ENCODE peak calls at places on chromosome 5, in eight cellular contexts. One of them, this sample, is unnamed.

GRCh38 chr5:93162201-93162654 is 418.8 kb downstream of the NR2F1-AS1 start:
- DNase-seq in AG10803: peak
- DNase-seq in stimulated activated CD4-positive, alpha-beta T cell treated with anti-CD3 and anti-CD28 coated beads, TNF-alpha, amount 100 ng/mL, for 48 hours: no peak
- DNase-seq in HFFc6: peak
- DNase-seq in stimulated activated effector memory CD8-positive, alpha-beta T cell treated with anti-CD3 and anti-CD28 coated beads, Interleukin-12 subunit alpha, Interleukin-12 subunit beta, amount 100 ng/mL, for 72 hours: no peak
- DNase-seq in ecto neural progenitor cell: peak
- DNase-seq in sigmoid colon: no peak
- DNase-seq in Daoy: peak
- DNase-seq in this sample: no peak

GRCh38 chr5:173458819-173459218 is 130.6 kb upstream of the STC2 start:
- DNase-seq in AG10803: peak
- DNase-seq in stimulated activated CD4-positive, alpha-beta T cell treated with anti-CD3 and anti-CD28 coated beads, TNF-alpha, amount 100 ng/mL, for 48 hours: no peak
- DNase-seq in HFFc6: peak
- DNase-seq in stimulated activated effector memory CD8-positive, alpha-beta T cell treated with anti-CD3 and anti-CD28 coated beads, Interleukin-12 subunit alpha, Interleukin-12 subunit beta, amount 100 ng/mL, for 72 hours: no peak
- DNase-seq in ecto neural progenitor cell: no peak
- DNase-seq in sigmoid colon: no peak
- DNase-seq in Daoy: no peak
- DNase-seq in this sample: no peak

GRCh38 chr5:145014109-145014508 is 821.0 kb downstream of the PRELID2 start:
- DNase-seq in AG10803: no peak
- DNase-seq in stimulated activated CD4-positive, alpha-beta T cell treated with anti-CD3 and anti-CD28 coated beads, TNF-alpha, amount 100 ng/mL, for 48 hours: no peak
- DNase-seq in HFFc6: no peak
- DNase-seq in stimulated activated effector memory CD8-positive, alpha-beta T cell treated with anti-CD3 and anti-CD28 coated beads, Interleukin-12 subunit alpha, Interleukin-12 subunit beta, amount 100 ng/mL, for 72 hours: no peak
- DNase-seq in ecto neural progenitor cell: no peak
- DNase-seq in sigmoid colon: no peak
- DNase-seq in Daoy: no peak
- DNase-seq in this sample: no peak

GRCh38 chr5:55923177-55923872 is 71.4 kb downstream of the IL6ST start:
- DNase-seq in AG10803: no peak
- DNase-seq in stimulated activated CD4-positive, alpha-beta T cell treated with anti-CD3 and anti-CD28 coated beads, TNF-alpha, amount 100 ng/mL, for 48 hours: no peak
- DNase-seq in HFFc6: no peak
- DNase-seq in stimulated activated effector memory CD8-positive, alpha-beta T cell treated with anti-CD3 and anti-CD28 coated beads, Interleukin-12 subunit alpha, Interleukin-12 subunit beta, amount 100 ng/mL, for 72 hours: no peak
- DNase-seq in ecto neural progenitor cell: no peak
- DNase-seq in sigmoid colon: no peak
- DNase-seq in Daoy: peak
- DNase-seq in this sample: no peak

GRCh38 chr5:108747111-108748009 is at the start of gene FER:
- DNase-seq in AG10803: peak
- DNase-seq in stimulated activated CD4-positive, alpha-beta T cell treated with anti-CD3 and anti-CD28 coated beads, TNF-alpha, amount 100 ng/mL, for 48 hours: no peak
- DNase-seq in HFFc6: peak
- DNase-seq in stimulated activated effector memory CD8-positive, alpha-beta T cell treated with anti-CD3 and anti-CD28 coated beads, Interleukin-12 subunit alpha, Interleukin-12 subunit beta, amount 100 ng/mL, for 72 hours: peak
- DNase-seq in ecto neural progenitor cell: no peak
- DNase-seq in sigmoid colon: no peak
- DNase-seq in Daoy: peak
- DNase-seq in this sample: no peak

GRCh38 chr5:163730206-163730782 is 224.9 kb downstream of the MAT2B start:
- DNase-seq in AG10803: no peak
- DNase-seq in stimulated activated CD4-positive, alpha-beta T cell treated with anti-CD3 and anti-CD28 coated beads, TNF-alpha, amount 100 ng/mL, for 48 hours: no peak
- DNase-seq in HFFc6: no peak
- DNase-seq in stimulated activated effector memory CD8-positive, alpha-beta T cell treated with anti-CD3 and anti-CD28 coated beads, Interleukin-12 subunit alpha, Interleukin-12 subunit beta, amount 100 ng/mL, for 72 hours: no peak
- DNase-seq in ecto neural progenitor cell: no peak
- DNase-seq in sigmoid colon: no peak
- DNase-seq in Daoy: no peak
- DNase-seq in this sample: no peak

GRCh38 chr5:74017112-74017511 is 391.1 kb downstream of the ARHGEF28 start:
- DNase-seq in AG10803: no peak
- DNase-seq in stimulated activated CD4-positive, alpha-beta T cell treated with anti-CD3 and anti-CD28 coated beads, TNF-alpha, amount 100 ng/mL, for 48 hours: no peak
- DNase-seq in HFFc6: peak
- DNase-seq in stimulated activated effector memory CD8-positive, alpha-beta T cell treated with anti-CD3 and anti-CD28 coated beads, Interleukin-12 subunit alpha, Interleukin-12 subunit beta, amount 100 ng/mL, for 72 hours: no peak
- DNase-seq in ecto neural progenitor cell: no peak
- DNase-seq in sigmoid colon: no peak
- DNase-seq in Daoy: peak
- DNase-seq in this sample: no peak

GRCh38 chr5:40386293-40386692 is 293.4 kb upstream of the PTGER4 start:
- DNase-seq in AG10803: peak
- DNase-seq in stimulated activated CD4-positive, alpha-beta T cell treated with anti-CD3 and anti-CD28 coated beads, TNF-alpha, amount 100 ng/mL, for 48 hours: no peak
- DNase-seq in HFFc6: no peak
- DNase-seq in stimulated activated effector memory CD8-positive, alpha-beta T cell treated with anti-CD3 and anti-CD28 coated beads, Interleukin-12 subunit alpha, Interleukin-12 subunit beta, amount 100 ng/mL, for 72 hours: no peak
- DNase-seq in ecto neural progenitor cell: no peak
- DNase-seq in sigmoid colon: no peak
- DNase-seq in Daoy: peak
- DNase-seq in this sample: no peak

GRCh38 chr5:30667293-30667692 is 526.2 kb upstream of the CDH6 start:
- DNase-seq in AG10803: no peak
- DNase-seq in stimulated activated CD4-positive, alpha-beta T cell treated with anti-CD3 and anti-CD28 coated beads, TNF-alpha, amount 100 ng/mL, for 48 hours: no peak
- DNase-seq in HFFc6: no peak
- DNase-seq in stimulated activated effector memory CD8-positive, alpha-beta T cell treated with anti-CD3 and anti-CD28 coated beads, Interleukin-12 subunit alpha, Interleukin-12 subunit beta, amount 100 ng/mL, for 72 hours: no peak
- DNase-seq in ecto neural progenitor cell: no peak
- DNase-seq in sigmoid colon: no peak
- DNase-seq in Daoy: no peak
- DNase-seq in this sample: no peak

GRCh38 chr5:103744159-103744558 is 181.6 kb upstream of the NUDT12 start:
- DNase-seq in AG10803: peak
- DNase-seq in stimulated activated CD4-positive, alpha-beta T cell treated with anti-CD3 and anti-CD28 coated beads, TNF-alpha, amount 100 ng/mL, for 48 hours: no peak
- DNase-seq in HFFc6: no peak
- DNase-seq in stimulated activated effector memory CD8-positive, alpha-beta T cell treated with anti-CD3 and anti-CD28 coated beads, Interleukin-12 subunit alpha, Interleukin-12 subunit beta, amount 100 ng/mL, for 72 hours: no peak
- DNase-seq in ecto neural progenitor cell: no peak
- DNase-seq in sigmoid colon: no peak
- DNase-seq in Daoy: peak
- DNase-seq in this sample: no peak

GRCh38 chr5:132417461-132417860 is 48.0 kb downstream of the SLC22A5 start:
- DNase-seq in AG10803: no peak
- DNase-seq in stimulated activated CD4-positive, alpha-beta T cell treated with anti-CD3 and anti-CD28 coated beads, TNF-alpha, amount 100 ng/mL, for 48 hours: no peak
- DNase-seq in HFFc6: no peak
- DNase-seq in stimulated activated effector memory CD8-positive, alpha-beta T cell treated with anti-CD3 and anti-CD28 coated beads, Interleukin-12 subunit alpha, Interleukin-12 subunit beta, amount 100 ng/mL, for 72 hours: no peak
- DNase-seq in ecto neural progenitor cell: no peak
- DNase-seq in sigmoid colon: no peak
- DNase-seq in Daoy: no peak
- DNase-seq in this sample: no peak

GRCh38 chr5:66459728-66460127 is 136.5 kb upstream of the MAST4 start:
- DNase-seq in AG10803: no peak
- DNase-seq in stimulated activated CD4-positive, alpha-beta T cell treated with anti-CD3 and anti-CD28 coated beads, TNF-alpha, amount 100 ng/mL, for 48 hours: no peak
- DNase-seq in HFFc6: no peak
- DNase-seq in stimulated activated effector memory CD8-positive, alpha-beta T cell treated with anti-CD3 and anti-CD28 coated beads, Interleukin-12 subunit alpha, Interleukin-12 subunit beta, amount 100 ng/mL, for 72 hours: no peak
- DNase-seq in ecto neural progenitor cell: no peak
- DNase-seq in sigmoid colon: no peak
- DNase-seq in Daoy: no peak
- DNase-seq in this sample: no peak

GRCh38 chr5:79133121-79133656 is 21.6 kb downstream of the BHMT start:
- DNase-seq in AG10803: peak
- DNase-seq in stimulated activated CD4-positive, alpha-beta T cell treated with anti-CD3 and anti-CD28 coated beads, TNF-alpha, amount 100 ng/mL, for 48 hours: no peak
- DNase-seq in HFFc6: peak
- DNase-seq in stimulated activated effector memory CD8-positive, alpha-beta T cell treated with anti-CD3 and anti-CD28 coated beads, Interleukin-12 subunit alpha, Interleukin-12 subunit beta, amount 100 ng/mL, for 72 hours: no peak
- DNase-seq in ecto neural progenitor cell: no peak
- DNase-seq in sigmoid colon: no peak
- DNase-seq in Daoy: no peak
- DNase-seq in this sample: no peak

GRCh38 chr5:143261748-143262392 is 141.6 kb downstream of the NR3C1 start:
- DNase-seq in AG10803: peak
- DNase-seq in stimulated activated CD4-positive, alpha-beta T cell treated with anti-CD3 and anti-CD28 coated beads, TNF-alpha, amount 100 ng/mL, for 48 hours: peak
- DNase-seq in HFFc6: peak
- DNase-seq in stimulated activated effector memory CD8-positive, alpha-beta T cell treated with anti-CD3 and anti-CD28 coated beads, Interleukin-12 subunit alpha, Interleukin-12 subunit beta, amount 100 ng/mL, for 72 hours: no peak
- DNase-seq in ecto neural progenitor cell: no peak
- DNase-seq in sigmoid colon: no peak
- DNase-seq in Daoy: peak
- DNase-seq in this sample: no peak

GRCh38 chr5:80707645-80708044 is 52.9 kb upstream of the DHFR start:
- DNase-seq in AG10803: peak
- DNase-seq in stimulated activated CD4-positive, alpha-beta T cell treated with anti-CD3 and anti-CD28 coated beads, TNF-alpha, amount 100 ng/mL, for 48 hours: no peak
- DNase-seq in HFFc6: peak
- DNase-seq in stimulated activated effector memory CD8-positive, alpha-beta T cell treated with anti-CD3 and anti-CD28 coated beads, Interleukin-12 subunit alpha, Interleukin-12 subunit beta, amount 100 ng/mL, for 72 hours: no peak
- DNase-seq in ecto neural progenitor cell: no peak
- DNase-seq in sigmoid colon: no peak
- DNase-seq in Daoy: no peak
- DNase-seq in this sample: no peak

GRCh38 chr5:96408276-96408777 is 24.7 kb downstream of the PCSK1 start:
- DNase-seq in AG10803: peak
- DNase-seq in stimulated activated CD4-positive, alpha-beta T cell treated with anti-CD3 and anti-CD28 coated beads, TNF-alpha, amount 100 ng/mL, for 48 hours: no peak
- DNase-seq in HFFc6: no peak
- DNase-seq in stimulated activated effector memory CD8-positive, alpha-beta T cell treated with anti-CD3 and anti-CD28 coated beads, Interleukin-12 subunit alpha, Interleukin-12 subunit beta, amount 100 ng/mL, for 72 hours: no peak
- DNase-seq in ecto neural progenitor cell: no peak
- DNase-seq in sigmoid colon: no peak
- DNase-seq in Daoy: peak
- DNase-seq in this sample: no peak

GRCh38 chr5:73638344-73639095 is 12.5 kb downstream of the ARHGEF28 start:
- DNase-seq in AG10803: peak
- DNase-seq in stimulated activated CD4-positive, alpha-beta T cell treated with anti-CD3 and anti-CD28 coated beads, TNF-alpha, amount 100 ng/mL, for 48 hours: no peak
- DNase-seq in HFFc6: peak
- DNase-seq in stimulated activated effector memory CD8-positive, alpha-beta T cell treated with anti-CD3 and anti-CD28 coated beads, Interleukin-12 subunit alpha, Interleukin-12 subunit beta, amount 100 ng/mL, for 72 hours: no peak
- DNase-seq in ecto neural progenitor cell: no peak
- DNase-seq in sigmoid colon: no peak
- DNase-seq in Daoy: peak
- DNase-seq in this sample: no peak

GRCh38 chr5:170731052-170731451 is 52.5 kb upstream of the GABRP start:
- DNase-seq in AG10803: no peak
- DNase-seq in stimulated activated CD4-positive, alpha-beta T cell treated with anti-CD3 and anti-CD28 coated beads, TNF-alpha, amount 100 ng/mL, for 48 hours: no peak
- DNase-seq in HFFc6: no peak
- DNase-seq in stimulated activated effector memory CD8-positive, alpha-beta T cell treated with anti-CD3 and anti-CD28 coated beads, Interleukin-12 subunit alpha, Interleukin-12 subunit beta, amount 100 ng/mL, for 72 hours: no peak
- DNase-seq in ecto neural progenitor cell: no peak
- DNase-seq in sigmoid colon: no peak
- DNase-seq in Daoy: no peak
- DNase-seq in this sample: no peak

GRCh38 chr5:138445547-138446271 is 6.9 kb downstream of the REEP2 start:
- DNase-seq in AG10803: no peak
- DNase-seq in stimulated activated CD4-positive, alpha-beta T cell treated with anti-CD3 and anti-CD28 coated beads, TNF-alpha, amount 100 ng/mL, for 48 hours: no peak
- DNase-seq in HFFc6: no peak
- DNase-seq in stimulated activated effector memory CD8-positive, alpha-beta T cell treated with anti-CD3 and anti-CD28 coated beads, Interleukin-12 subunit alpha, Interleukin-12 subunit beta, amount 100 ng/mL, for 72 hours: no peak
- DNase-seq in ecto neural progenitor cell: no peak
- DNase-seq in sigmoid colon: no peak
- DNase-seq in Daoy: no peak
- DNase-seq in this sample: no peak

GRCh38 chr5:159854916-159855315 is 61.4 kb upstream of the ADRA1B start:
- DNase-seq in AG10803: no peak
- DNase-seq in stimulated activated CD4-positive, alpha-beta T cell treated with anti-CD3 and anti-CD28 coated beads, TNF-alpha, amount 100 ng/mL, for 48 hours: no peak
- DNase-seq in HFFc6: no peak
- DNase-seq in stimulated activated effector memory CD8-positive, alpha-beta T cell treated with anti-CD3 and anti-CD28 coated beads, Interleukin-12 subunit alpha, Interleukin-12 subunit beta, amount 100 ng/mL, for 72 hours: no peak
- DNase-seq in ecto neural progenitor cell: no peak
- DNase-seq in sigmoid colon: no peak
- DNase-seq in Daoy: peak
- DNase-seq in this sample: no peak

GRCh38 chr5:96459313-96460109 is 26.5 kb upstream of the PCSK1 start:
- DNase-seq in AG10803: peak
- DNase-seq in stimulated activated CD4-positive, alpha-beta T cell treated with anti-CD3 and anti-CD28 coated beads, TNF-alpha, amount 100 ng/mL, for 48 hours: no peak
- DNase-seq in HFFc6: no peak
- DNase-seq in stimulated activated effector memory CD8-positive, alpha-beta T cell treated with anti-CD3 and anti-CD28 coated beads, Interleukin-12 subunit alpha, Interleukin-12 subunit beta, amount 100 ng/mL, for 72 hours: no peak
- DNase-seq in ecto neural progenitor cell: no peak
- DNase-seq in sigmoid colon: no peak
- DNase-seq in Daoy: no peak
- DNase-seq in this sample: no peak

GRCh38 chr5:106843812-106844416 is 826.8 kb downstream of the EFNA5 start:
- DNase-seq in AG10803: no peak
- DNase-seq in stimulated activated CD4-positive, alpha-beta T cell treated with anti-CD3 and anti-CD28 coated beads, TNF-alpha, amount 100 ng/mL, for 48 hours: no peak
- DNase-seq in HFFc6: no peak
- DNase-seq in stimulated activated effector memory CD8-positive, alpha-beta T cell treated with anti-CD3 and anti-CD28 coated beads, Interleukin-12 subunit alpha, Interleukin-12 subunit beta, amount 100 ng/mL, for 72 hours: no peak
- DNase-seq in ecto neural progenitor cell: no peak
- DNase-seq in sigmoid colon: no peak
- DNase-seq in Daoy: peak
- DNase-seq in this sample: no peak

GRCh38 chr5:24444439-24444838 is 200.3 kb downstream of the CDH10 start:
- DNase-seq in AG10803: no peak
- DNase-seq in stimulated activated CD4-positive, alpha-beta T cell treated with anti-CD3 and anti-CD28 coated beads, TNF-alpha, amount 100 ng/mL, for 48 hours: no peak
- DNase-seq in HFFc6: no peak
- DNase-seq in stimulated activated effector memory CD8-positive, alpha-beta T cell treated with anti-CD3 and anti-CD28 coated beads, Interleukin-12 subunit alpha, Interleukin-12 subunit beta, amount 100 ng/mL, for 72 hours: no peak
- DNase-seq in ecto neural progenitor cell: no peak
- DNase-seq in sigmoid colon: no peak
- DNase-seq in Daoy: no peak
- DNase-seq in this sample: no peak

GRCh38 chr5:100517301-100517974 is 17.7 kb upstream of the FAM174A start:
- DNase-seq in AG10803: no peak
- DNase-seq in stimulated activated CD4-positive, alpha-beta T cell treated with anti-CD3 and anti-CD28 coated beads, TNF-alpha, amount 100 ng/mL, for 48 hours: no peak
- DNase-seq in HFFc6: no peak
- DNase-seq in stimulated activated effector memory CD8-positive, alpha-beta T cell treated with anti-CD3 and anti-CD28 coated beads, Interleukin-12 subunit alpha, Interleukin-12 subunit beta, amount 100 ng/mL, for 72 hours: no peak
- DNase-seq in ecto neural progenitor cell: no peak
- DNase-seq in sigmoid colon: no peak
- DNase-seq in Daoy: no peak
- DNase-seq in this sample: no peak

GRCh38 chr5:42591026-42591425 is 165.6 kb upstream of the CCDC152 start:
- DNase-seq in AG10803: no peak
- DNase-seq in stimulated activated CD4-positive, alpha-beta T cell treated with anti-CD3 and anti-CD28 coated beads, TNF-alpha, amount 100 ng/mL, for 48 hours: no peak
- DNase-seq in HFFc6: no peak
- DNase-seq in stimulated activated effector memory CD8-positive, alpha-beta T cell treated with anti-CD3 and anti-CD28 coated beads, Interleukin-12 subunit alpha, Interleukin-12 subunit beta, amount 100 ng/mL, for 72 hours: no peak
- DNase-seq in ecto neural progenitor cell: no peak
- DNase-seq in sigmoid colon: peak
- DNase-seq in Daoy: no peak
- DNase-seq in this sample: peak

GRCh38 chr5:135318037-135318436 is 81.0 kb downstream of the MACROH2A1 start:
- DNase-seq in AG10803: no peak
- DNase-seq in stimulated activated CD4-positive, alpha-beta T cell treated with anti-CD3 and anti-CD28 coated beads, TNF-alpha, amount 100 ng/mL, for 48 hours: no peak
- DNase-seq in HFFc6: no peak
- DNase-seq in stimulated activated effector memory CD8-positive, alpha-beta T cell treated with anti-CD3 and anti-CD28 coated beads, Interleukin-12 subunit alpha, Interleukin-12 subunit beta, amount 100 ng/mL, for 72 hours: no peak
- DNase-seq in ecto neural progenitor cell: no peak
- DNase-seq in sigmoid colon: no peak
- DNase-seq in Daoy: peak
- DNase-seq in this sample: no peak

GRCh38 chr5:179195561-179196419 is 135.6 kb downstream of the ZNF354C start:
- DNase-seq in AG10803: peak
- DNase-seq in stimulated activated CD4-positive, alpha-beta T cell treated with anti-CD3 and anti-CD28 coated beads, TNF-alpha, amount 100 ng/mL, for 48 hours: no peak
- DNase-seq in HFFc6: no peak
- DNase-seq in stimulated activated effector memory CD8-positive, alpha-beta T cell treated with anti-CD3 and anti-CD28 coated beads, Interleukin-12 subunit alpha, Interleukin-12 subunit beta, amount 100 ng/mL, for 72 hours: no peak
- DNase-seq in ecto neural progenitor cell: no peak
- DNase-seq in sigmoid colon: peak
- DNase-seq in Daoy: no peak
- DNase-seq in this sample: peak

GRCh38 chr5:131008329-131008728 is 156.7 kb downstream of the HINT1 start:
- DNase-seq in AG10803: no peak
- DNase-seq in stimulated activated CD4-positive, alpha-beta T cell treated with anti-CD3 and anti-CD28 coated beads, TNF-alpha, amount 100 ng/mL, for 48 hours: no peak
- DNase-seq in HFFc6: no peak
- DNase-seq in stimulated activated effector memory CD8-positive, alpha-beta T cell treated with anti-CD3 and anti-CD28 coated beads, Interleukin-12 subunit alpha, Interleukin-12 subunit beta, amount 100 ng/mL, for 72 hours: no peak
- DNase-seq in ecto neural progenitor cell: no peak
- DNase-seq in sigmoid colon: no peak
- DNase-seq in Daoy: no peak
- DNase-seq in this sample: no peak

GRCh38 chr5:79932510-79933504 is 58.3 kb downstream of the MTX3 start:
- DNase-seq in AG10803: peak
- DNase-seq in stimulated activated CD4-positive, alpha-beta T cell treated with anti-CD3 and anti-CD28 coated beads, TNF-alpha, amount 100 ng/mL, for 48 hours: no peak
- DNase-seq in HFFc6: no peak
- DNase-seq in stimulated activated effector memory CD8-positive, alpha-beta T cell treated with anti-CD3 and anti-CD28 coated beads, Interleukin-12 subunit alpha, Interleukin-12 subunit beta, amount 100 ng/mL, for 72 hours: no peak
- DNase-seq in ecto neural progenitor cell: no peak
- DNase-seq in sigmoid colon: no peak
- DNase-seq in Daoy: no peak
- DNase-seq in this sample: no peak

GRCh38 chr5:164555809-164556208 is 1050.4 kb downstream of the MAT2B start:
- DNase-seq in AG10803: no peak
- DNase-seq in stimulated activated CD4-positive, alpha-beta T cell treated with anti-CD3 and anti-CD28 coated beads, TNF-alpha, amount 100 ng/mL, for 48 hours: no peak
- DNase-seq in HFFc6: no peak
- DNase-seq in stimulated activated effector memory CD8-positive, alpha-beta T cell treated with anti-CD3 and anti-CD28 coated beads, Interleukin-12 subunit alpha, Interleukin-12 subunit beta, amount 100 ng/mL, for 72 hours: no peak
- DNase-seq in ecto neural progenitor cell: no peak
- DNase-seq in sigmoid colon: no peak
- DNase-seq in Daoy: no peak
- DNase-seq in this sample: no peak

GRCh38 chr5:3218096-3218495 is 377.5 kb upstream of the IRX1 start:
- DNase-seq in AG10803: no peak
- DNase-seq in stimulated activated CD4-positive, alpha-beta T cell treated with anti-CD3 and anti-CD28 coated beads, TNF-alpha, amount 100 ng/mL, for 48 hours: no peak
- DNase-seq in HFFc6: no peak
- DNase-seq in stimulated activated effector memory CD8-positive, alpha-beta T cell treated with anti-CD3 and anti-CD28 coated beads, Interleukin-12 subunit alpha, Interleukin-12 subunit beta, amount 100 ng/mL, for 72 hours: no peak
- DNase-seq in ecto neural progenitor cell: no peak
- DNase-seq in sigmoid colon: no peak
- DNase-seq in Daoy: no peak
- DNase-seq in this sample: peak

GRCh38 chr5:55278778-55279177 is 28.7 kb downstream of the DHX29 start:
- DNase-seq in AG10803: peak
- DNase-seq in stimulated activated CD4-positive, alpha-beta T cell treated with anti-CD3 and anti-CD28 coated beads, TNF-alpha, amount 100 ng/mL, for 48 hours: no peak
- DNase-seq in HFFc6: peak
- DNase-seq in stimulated activated effector memory CD8-positive, alpha-beta T cell treated with anti-CD3 and anti-CD28 coated beads, Interleukin-12 subunit alpha, Interleukin-12 subunit beta, amount 100 ng/mL, for 72 hours: no peak
- DNase-seq in ecto neural progenitor cell: no peak
- DNase-seq in sigmoid colon: no peak
- DNase-seq in Daoy: no peak
- DNase-seq in this sample: no peak

GRCh38 chr5:97838214-97838613 is 655.2 kb upstream of the RIOK2 start:
- DNase-seq in AG10803: peak
- DNase-seq in stimulated activated CD4-positive, alpha-beta T cell treated with anti-CD3 and anti-CD28 coated beads, TNF-alpha, amount 100 ng/mL, for 48 hours: no peak
- DNase-seq in HFFc6: peak
- DNase-seq in stimulated activated effector memory CD8-positive, alpha-beta T cell treated with anti-CD3 and anti-CD28 coated beads, Interleukin-12 subunit alpha, Interleukin-12 subunit beta, amount 100 ng/mL, for 72 hours: no peak
- DNase-seq in ecto neural progenitor cell: no peak
- DNase-seq in sigmoid colon: no peak
- DNase-seq in Daoy: peak
- DNase-seq in this sample: no peak

GRCh38 chr5:116395178-116395577 is 179.4 kb downstream of the SEMA6A start:
- DNase-seq in AG10803: no peak
- DNase-seq in stimulated activated CD4-positive, alpha-beta T cell treated with anti-CD3 and anti-CD28 coated beads, TNF-alpha, amount 100 ng/mL, for 48 hours: no peak
- DNase-seq in HFFc6: no peak
- DNase-seq in stimulated activated effector memory CD8-positive, alpha-beta T cell treated with anti-CD3 and anti-CD28 coated beads, Interleukin-12 subunit alpha, Interleukin-12 subunit beta, amount 100 ng/mL, for 72 hours: no peak
- DNase-seq in ecto neural progenitor cell: no peak
- DNase-seq in sigmoid colon: no peak
- DNase-seq in Daoy: no peak
- DNase-seq in this sample: no peak

This sample was measured in kidney.